ENCODE peak calls at places on chromosomes 12 and 14, in ten cellular contexts. L is T-helper 2 cell; A is T-cell; F is G401; X is fibroblast of the conjunctiva; P is sigmoid colon; Q is B cell; J is stimulated activated CD8-positive, alpha-beta memory T cell treated with anti-CD3 and anti-CD28 coated beads, Interleukin-15, amount 100 ng/mL, for 48 hours; V is cardiac fibroblast; C is fibroblast of pulmonary artery. T is an unnamed sample.

GRCh38 chr14:58060077-58060476 is 91.9 kb downstream of the ARMH4 start:
- DNase-seq in Q (no peak), V (no peak), X (no peak), P (no peak), A (no peak), L (no peak), F (no peak), C (no peak), J (no peak), T (no peak)

GRCh38 chr14:104390221-104390931 is 189.2 kb upstream of the C14orf180 start:
- DNase-seq in Q (no peak), J (no peak), X (no peak), A (no peak), P (peak), C (no peak), V (no peak), L (no peak), F (no peak), T (no peak)

GRCh38 chr12:106146987-106147386 is 8.2 kb upstream of the NUAK1 start:
- DNase-seq in J (no peak), V (no peak), C (no peak), P (no peak), F (no peak), A (no peak), X (no peak), Q (no peak), L (no peak), T (no peak)

GRCh38 chr12:63440063-63440462 is 228.2 kb downstream of the DPY19L2 start:
- DNase-seq in X (no peak), J (no peak), Q (no peak), P (no peak), V (no peak), C (no peak), A (no peak), L (no peak), F (no peak), T (no peak)

GRCh38 chr12:9051156-9051545 is 61.8 kb downstream of the KLRG1 start:
- DNase-seq in X (no peak), Q (no peak), C (no peak), L (no peak), P (no peak), F (no peak), V (no peak), A (no peak), J (no peak), T (no peak)

GRCh38 chr12:53048033-53048779 is 1.7 kb upstream of the TNS2 start:
- DNase-seq in C (no peak), L (no peak), P (peak), X (no peak), A (no peak), V (peak), Q (no peak), F (peak), J (no peak), T (no peak)

GRCh38 chr12:59444932-59445331 is 150.9 kb upstream of the SLC16A7 start:
- DNase-seq in V (peak), L (no peak), J (no peak), P (no peak), C (peak), Q (no peak), F (no peak), A (peak), X (no peak), T (no peak)

GRCh38 chr12:130147875-130148596 is 14.2 kb upstream of the FZD10 start:
- DNase-seq in L (no peak), Q (no peak), F (no peak), A (no peak), V (no peak), C (no peak), P (no peak), J (no peak), X (no peak), T (no peak)

GRCh38 chr12:132305991-132306884 is 23.2 kb downstream of the GALNT9 start:
- DNase-seq in P (peak), J (no peak), L (no peak), C (no peak), X (no peak), Q (no peak), A (no peak), V (no peak), F (no peak), T (no peak)

GRCh38 chr12:53961025-53961761 is 6.5 kb downstream of the HOXC12 start:
- DNase-seq in L (no peak), A (no peak), C (no peak), J (no peak), Q (no peak), F (no peak), P (no peak), V (no peak), X (no peak), T (no peak)

GRCh38 chr12:47882796-47883546 is 21.8 kb downstream of the VDR start:
- DNase-seq in Q (no peak), X (no peak), J (no peak), F (no peak), P (peak), V (no peak), C (no peak), A (peak), L (no peak), T (no peak)

GRCh38 chr12:55745361-55746146 is 2.6 kb downstream of the GDF11 start:
- DNase-seq in F (peak), X (no peak), Q (no peak), V (no peak), P (peak), L (no peak), C (peak), J (no peak), A (no peak), T (no peak)